ENCODE peak calls at places on chromosomes 16 and 17, in eight cellular contexts. U, O, L, B, Q, W, V and A are unnamed samples.

GRCh38 chr16:56815721-56816120 is 49.3 kb upstream of the SLC12A3 start:
- DNase-seq in U (no peak), O (no peak), L (peak), B (no peak), Q (peak), W (no peak), V (no peak), A (no peak)

GRCh38 chr17:2337811-2338657 is 733 bp downstream of the SGSM2 start:
- DNase-seq in U (peak), O (peak), L (peak), B (peak), Q (peak), W (peak), V (peak), A (no peak)

GRCh38 chr16:29678691-29679267 is at the start of gene QPRT:
- DNase-seq in U (peak), O (peak), L (peak), B (no peak), Q (peak), W (peak), V (peak), A (peak)

GRCh38 chr17:83155128-83156081 is 76.0 kb downstream of the METRNL start:
- DNase-seq in U (peak), O (no peak), L (peak), B (peak), Q (peak), W (no peak), V (peak), A (peak)

GRCh38 chr17:40555296-40556190 is 9.7 kb downstream of the CCR7 start:
- DNase-seq in U (no peak), O (no peak), L (no peak), B (peak), Q (no peak), W (peak), V (no peak), A (peak)

GRCh38 chr17:39513256-39513655 is 52.0 kb downstream of the CDK12 start:
- DNase-seq in U (no peak), O (no peak), L (no peak), B (no peak), Q (no peak), W (no peak), V (no peak), A (no peak)

GRCh38 chr17:2542456-2542855 is 30.8 kb upstream of the METTL16 start:
- DNase-seq in U (no peak), O (no peak), L (no peak), B (no peak), Q (no peak), W (no peak), V (no peak), A (no peak)

GRCh38 chr17:65198653-65199382 is 61.6 kb downstream of the RGS9 start:
- DNase-seq in U (peak), O (no peak), L (peak), B (no peak), Q (no peak), W (no peak), V (peak), A (no peak)

GRCh38 chr16:89897204-89897603 is 21.5 kb upstream of the MC1R start:
- DNase-seq in U (no peak), O (no peak), L (no peak), B (no peak), Q (no peak), W (no peak), V (no peak), A (no peak)

GRCh38 chr17:1054656-1055055 is 57.7 kb downstream of the TIMM22 start:
- DNase-seq in U (no peak), O (no peak), L (no peak), B (no peak), Q (peak), W (no peak), V (no peak), A (no peak)

GRCh38 chr17:8147141-8147804 is 4.9 kb downstream of the PER1 start:
- DNase-seq in U (no peak), O (peak), L (no peak), B (peak), Q (no peak), W (no peak), V (no peak), A (no peak)

GRCh38 chr16:68644715-68645493 is at the start of gene CDH3:
- DNase-seq in U (no peak), O (peak), L (no peak), B (no peak), Q (no peak), W (peak), V (peak), A (peak)

GRCh38 chr17:19672009-19672837 is 23.7 kb downstream of the ALDH3A2 start:
- DNase-seq in U (no peak), O (no peak), L (peak), B (peak), Q (peak), W (no peak), V (no peak), A (no peak)

GRCh38 chr16:23403547-23403946 is 49.4 kb downstream of the COG7 start:
- DNase-seq in U (no peak), O (no peak), L (no peak), B (no peak), Q (no peak), W (no peak), V (no peak), A (no peak)

GRCh38 chr16:23406546-23407240 is 46.3 kb downstream of the COG7 start:
- DNase-seq in U (no peak), O (no peak), L (no peak), B (no peak), Q (no peak), W (no peak), V (no peak), A (no peak)

GRCh38 chr16:23408242-23409201 is 44.5 kb downstream of the COG7 start:
- DNase-seq in U (peak), O (peak), L (peak), B (no peak), Q (peak), W (no peak), V (peak), A (no peak)

GRCh38 chr16:23410176-23410575 is 42.8 kb downstream of the COG7 start:
- DNase-seq in U (peak), O (no peak), L (no peak), B (no peak), Q (no peak), W (no peak), V (no peak), A (no peak)

DNA sequence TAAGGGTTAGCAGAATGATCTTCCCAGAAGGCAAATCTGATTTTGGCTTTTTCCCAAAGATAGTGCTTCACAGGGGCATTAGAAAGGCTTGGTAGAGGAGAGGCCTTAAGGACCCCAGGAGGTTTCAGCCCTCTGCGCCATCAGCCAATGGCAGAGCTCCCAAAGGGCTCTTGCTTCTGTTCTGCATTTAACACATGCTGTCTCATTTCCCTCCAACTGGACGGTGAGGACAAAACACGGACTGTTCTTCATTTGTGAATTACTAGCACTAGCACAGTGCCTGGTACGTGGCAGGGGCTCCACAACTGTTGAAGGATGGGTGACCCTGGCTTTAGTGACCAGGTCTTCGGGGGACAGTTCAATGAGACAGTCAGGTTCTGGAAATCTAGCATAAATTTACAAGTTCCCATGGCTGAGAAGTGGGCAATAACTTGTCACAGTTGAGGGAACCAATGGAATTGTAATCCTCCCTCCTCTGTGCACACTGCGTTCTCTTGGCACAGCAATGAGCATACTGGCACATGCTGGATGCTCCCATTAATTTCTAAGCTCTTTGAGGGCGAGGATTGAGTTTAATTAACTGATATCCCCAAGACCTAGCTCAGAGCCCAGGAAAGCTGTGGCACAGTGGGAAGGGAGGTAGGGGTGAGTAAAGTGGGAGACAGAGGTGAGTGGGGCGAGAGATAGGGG is 45.4 kb downstream of the COG7 start:
- DNase-seq in U (no peak), O (no peak), L (no peak), B (no peak), Q (no peak), W (no peak), V (no peak), A (no peak)
- TF ChIP-seq CTCF in U (no peak), O (no peak), L (no peak), B (no peak), Q (no peak), W (no peak), V (no peak), A (no peak)

GRCh38 chr16:51573191-51573590 is 422.1 kb upstream of the SALL1 start:
- DNase-seq in U (no peak), O (no peak), L (no peak), B (no peak), Q (no peak), W (no peak), V (no peak), A (no peak)

GRCh38 chr16:51565149-51565548 is 414.1 kb upstream of the SALL1 start:
- DNase-seq in U (no peak), O (no peak), L (no peak), B (no peak), Q (no peak), W (no peak), V (no peak), A (no peak)

DNA sequence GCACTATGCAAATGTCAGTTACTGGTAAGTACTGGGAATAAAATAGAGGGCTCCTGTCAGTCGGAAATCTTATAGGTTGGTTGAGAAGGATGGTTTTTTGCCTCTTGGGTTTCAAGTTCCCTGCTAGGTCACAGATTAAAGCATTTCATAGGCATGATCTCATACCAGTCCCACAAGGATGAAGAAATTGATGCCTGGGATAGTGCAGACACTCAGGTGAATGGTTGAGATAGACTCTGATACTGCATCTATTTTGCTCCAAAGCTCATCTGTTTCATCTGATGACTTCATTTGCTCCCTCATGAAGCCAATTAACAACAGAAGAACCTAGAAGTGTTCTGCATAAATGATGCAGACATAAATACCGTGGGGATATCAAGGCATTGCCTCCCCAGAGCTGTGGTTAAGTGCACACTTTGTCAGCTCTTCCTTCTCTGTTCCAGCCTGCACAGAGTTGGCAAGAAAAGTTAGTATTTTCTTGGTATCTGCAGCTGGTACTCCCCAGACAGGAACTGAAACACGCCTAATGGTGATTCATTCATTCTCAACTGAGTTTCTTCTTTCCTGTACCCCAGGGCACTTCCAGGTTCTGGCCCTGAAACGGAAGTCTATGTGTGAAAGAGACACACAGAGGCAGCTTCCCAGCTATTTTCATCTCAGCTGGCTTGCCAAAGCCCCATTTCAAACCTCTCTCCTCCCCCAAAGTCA is 418.3 kb upstream of the SALL1 start:
- DNase-seq in U (peak), O (no peak), L (peak), B (no peak), Q (no peak), W (no peak), V (no peak), A (no peak)
- TF ChIP-seq CTCF in U (no peak), O (no peak), L (no peak), B (no peak), Q (no peak), W (no peak), V (no peak), A (no peak)

DNA sequence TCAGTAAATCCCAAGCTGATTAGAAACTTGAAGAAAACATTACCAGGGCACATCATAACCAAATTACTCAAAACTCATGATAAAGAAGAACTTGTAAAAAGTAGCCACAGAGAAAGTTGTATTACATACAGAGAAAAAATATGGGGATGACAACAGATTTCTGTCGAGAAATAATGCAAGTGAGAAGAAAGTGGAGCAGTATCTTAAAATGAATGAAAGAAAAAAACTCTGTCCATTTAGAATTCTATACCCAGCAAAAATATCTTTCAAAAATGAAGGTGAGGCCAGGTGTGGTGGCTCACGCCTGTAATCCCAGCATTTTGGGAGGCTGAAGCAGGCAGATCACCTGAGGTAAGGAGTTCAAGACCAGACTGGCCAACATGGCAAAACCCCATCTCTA is 165.9 kb downstream of the PARN start:
- DNase-seq in U (no peak), O (no peak), L (no peak), B (no peak), Q (no peak), W (no peak), V (no peak), A (no peak)
- TF ChIP-seq CTCF in U (no peak), O (no peak), L (no peak), B (no peak), Q (no peak), W (no peak), V (no peak), A (no peak)

GRCh38 chr16:84844049-84844350 is 24.2 kb downstream of the CRISPLD2 start:
- DNase-seq in U (no peak), O (no peak), L (no peak), B (no peak), Q (peak), W (no peak), V (peak), A (no peak)
- TF ChIP-seq CTCF in U (no peak), O (no peak), L (no peak), B (no peak), Q (no peak), W (no peak), V (no peak), A (no peak)

GRCh38 chr17:42774066-42774750 is 959 bp downstream of the VPS25 start:
- DNase-seq in U (peak), O (no peak), L (no peak), B (no peak), Q (no peak), W (no peak), V (no peak), A (no peak)

GRCh38 chr17:42778570-42778969 is 1.8 kb upstream of the WNK4 start:
- DNase-seq in U (no peak), O (no peak), L (no peak), B (no peak), Q (no peak), W (no peak), V (no peak), A (no peak)

GRCh38 chr17:42772945-42773289 is 332 bp upstream of the VPS25 start:
- DNase-seq in U (no peak), O (no peak), L (no peak), B (no peak), Q (no peak), W (no peak), V (no peak), A (no peak)

GRCh38 chr17:42775534-42776098 is 2.4 kb downstream of the VPS25 start:
- DNase-seq in U (peak), O (no peak), L (no peak), B (no peak), Q (no peak), W (no peak), V (no peak), A (no peak)

GRCh38 chr17:42773290-42774035 is at the start of gene VPS25:
- DNase-seq in U (peak), O (no peak), L (peak), B (peak), Q (peak), W (no peak), V (peak), A (no peak)
- TF ChIP-seq CTCF in U (peak), O (no peak), L (peak), B (no peak), Q (peak), W (peak), V (peak), A (peak)

GRCh38 chr16:87950765-87951549 is at the start of gene BANP:
- DNase-seq in U (peak), O (peak), L (peak), B (peak), Q (peak), W (peak), V (peak), A (peak)

GRCh38 chr16:87954361-87954760 is 3.1 kb downstream of the BANP start:
- DNase-seq in U (no peak), O (no peak), L (no peak), B (no peak), Q (no peak), W (no peak), V (no peak), A (no peak)

GRCh38 chr16:87952751-87953150 is 1.5 kb downstream of the BANP start:
- DNase-seq in U (no peak), O (no peak), L (no peak), B (no peak), Q (no peak), W (no peak), V (no peak), A (no peak)

GRCh38 chr16:87953308-87954208 is 2.3 kb downstream of the BANP start:
- DNase-seq in U (no peak), O (no peak), L (no peak), B (no peak), Q (no peak), W (no peak), V (no peak), A (no peak)

GRCh38 chr16:87951550-87952538 is 610 bp downstream of the BANP start:
- DNase-seq in U (no peak), O (no peak), L (peak), B (peak), Q (peak), W (peak), V (peak), A (no peak)
- TF ChIP-seq CTCF in U (peak), O (no peak), L (peak), B (no peak), Q (no peak), W (peak), V (peak), A (peak)

DNA sequence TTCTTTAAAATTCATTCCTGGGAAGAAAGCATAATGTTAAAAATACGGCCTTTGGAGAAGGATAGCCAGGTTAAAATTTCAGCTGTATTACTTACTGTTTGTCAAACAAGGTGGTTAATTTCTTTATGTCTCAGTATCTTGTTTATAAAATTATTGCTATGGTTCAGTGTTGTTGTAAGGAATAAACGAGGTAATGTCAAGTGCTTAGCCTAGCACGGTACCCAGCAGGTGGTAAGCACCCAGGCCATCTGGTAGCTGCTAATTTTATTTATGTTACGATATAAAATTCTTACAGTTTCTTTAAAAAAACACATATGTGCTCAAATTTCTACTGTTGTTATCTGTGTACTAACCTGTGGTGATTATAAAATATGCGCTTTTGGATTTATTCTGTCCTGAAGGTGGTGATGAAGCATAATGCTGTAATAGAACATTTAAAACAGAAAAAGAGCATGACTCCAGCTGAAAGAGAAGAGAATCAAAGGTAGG is 48.9 kb downstream of the C17orf58 start:
- DNase-seq in U (no peak), O (no peak), L (no peak), B (no peak), Q (no peak), W (no peak), V (no peak), A (no peak)
- TF ChIP-seq CTCF in U (no peak), O (no peak), L (no peak), B (no peak), Q (no peak), W (no peak), V (no peak), A (no peak)

GRCh38 chr17:32118835-32119234 is 23.5 kb upstream of the RHOT1 start:
- DNase-seq in U (no peak), O (no peak), L (no peak), B (no peak), Q (no peak), W (no peak), V (no peak), A (no peak)
- TF ChIP-seq CTCF in U (no peak), O (no peak), L (no peak), B (no peak), Q (no peak), W (no peak), V (no peak), A (no peak)

DNA sequence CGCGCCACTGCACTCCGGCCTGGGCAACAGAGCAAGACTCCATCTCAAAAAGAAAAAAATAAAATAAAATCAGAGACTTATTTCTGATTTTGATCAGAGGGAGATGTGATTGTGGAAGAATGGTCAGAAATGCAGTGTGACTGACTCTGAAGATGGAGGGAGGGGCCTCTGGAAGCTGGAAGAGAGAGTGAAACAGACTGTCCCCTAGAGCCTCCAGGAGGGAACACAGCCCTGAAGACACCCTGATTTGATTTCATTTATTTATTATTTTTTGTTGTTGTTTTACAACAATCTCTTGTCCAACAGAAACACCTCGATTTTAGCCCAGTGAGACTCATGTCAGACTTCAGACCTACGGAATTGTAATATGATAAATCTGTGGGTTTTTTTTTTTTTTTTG is 26.1 kb downstream of the BCL7C start:
- DNase-seq in U (no peak), O (no peak), L (peak), B (no peak), Q (no peak), W (no peak), V (peak), A (no peak)
- TF ChIP-seq CTCF in U (peak), O (no peak), L (peak), B (no peak), Q (no peak), W (no peak), V (peak), A (peak)